ENCODE peak calls at places on chromosomes 5 and 9, in seven cellular contexts. N is breast epithelium, S is neural progenitor cell, K is MM.1S, Z is left ventricle myocardium inferior, W is tibial nerve, E is psoas muscle. B is an unnamed sample. For H3K27me3, the result is how much of the 10 kb centered on the place peaks cover.

GRCh38 chr9:69549310-69550202 is 122.6 kb downstream of the APBA1 start:
- DNase-seq in K (peak), N (no peak), Z (no peak), W (peak), E (no peak), S (peak), B (no peak)

GRCh38 chr5:161507591-161507990 is 38.9 kb downstream of the GABRB2 start:
- DNase-seq in S (no peak), E (no peak), Z (no peak), K (peak), W (no peak), N (no peak), B (no peak)

GRCh38 chr5:674630-675011 is 18.5 kb downstream of the TPPP start:
- DNase-seq in N (no peak), K (no peak), Z (no peak), W (no peak), E (no peak), S (no peak), B (no peak)

GRCh38 chr9:127311239-127311741 is 46.7 kb downstream of the GARNL3 start:
- DNase-seq in S (peak), K (no peak), Z (no peak), N (no peak), W (peak), E (no peak), B (no peak)

GRCh38 chr5:79886940-79887339 is 104.1 kb downstream of the MTX3 start:
- DNase-seq in Z (no peak), E (no peak), W (no peak), N (no peak), K (peak), S (no peak), B (no peak)

GRCh38 chr9:74770508-74771261 is 117.0 kb downstream of the TRPM6 start:
- DNase-seq in W (no peak), N (no peak), E (no peak), Z (no peak), K (peak), S (peak), B (peak)

GRCh38 chr9:21864505-21864904 is 62.1 kb downstream of the MTAP start:
- DNase-seq in Z (no peak), W (no peak), K (no peak), E (no peak), N (no peak), S (no peak), B (no peak)

GRCh38 chr9:89878687-89879086 is 273.9 kb downstream of the GADD45G start:
- DNase-seq in E (peak), N (peak), Z (peak), W (peak), K (no peak), S (no peak), B (no peak)

GRCh38 chr9:71748280-71748743 is 20.0 kb downstream of the CEMIP2 start:
- DNase-seq in Z (no peak), K (no peak), W (no peak), N (no peak), S (no peak), E (no peak), B (no peak)

GRCh38 chr9:132018957-132019405 is 60.7 kb downstream of the MED27 start:
- DNase-seq in N (no peak), E (no peak), K (no peak), Z (no peak), S (no peak), W (no peak), B (no peak)

GRCh38 chr5:18032744-18033143 is 398.5 kb downstream of the TAF11L14 start:
- DNase-seq in N (no peak), E (no peak), S (no peak), K (no peak), W (no peak), Z (no peak), B (no peak)
- H3K4me3 ChIP-seq in N (no peak), E (no peak), S (no peak), K (no peak), W (no peak), Z (no peak), B (no peak)

DNA sequence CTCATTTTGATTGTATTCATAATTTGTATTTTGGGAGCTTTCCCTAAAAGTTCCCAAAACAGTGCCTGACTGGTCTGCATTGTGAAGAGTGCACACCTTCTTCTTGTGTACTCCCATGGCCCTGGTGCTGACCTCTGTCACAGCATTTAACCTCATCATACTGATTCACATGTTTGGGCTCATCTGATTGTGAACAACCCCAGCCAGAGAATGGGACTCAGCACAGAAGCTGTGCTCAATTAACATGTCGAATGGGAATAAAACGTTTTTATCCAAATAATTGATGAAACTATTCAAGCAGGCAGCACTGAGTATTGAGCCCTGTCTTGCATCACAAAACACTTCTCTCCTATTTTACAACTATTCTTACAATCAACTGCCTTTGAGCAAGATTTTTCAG is 190.2 kb downstream of the PIK3R1 start:
- DNase-seq in S (no peak), N (no peak), K (no peak), W (no peak), Z (no peak), E (no peak), B (no peak)
- TF ChIP-seq CTCF in S (no peak), N (no peak), K (no peak), W (no peak), Z (no peak), E (no peak), B (no peak)

GRCh38 chr9:85427749-85428148 is 314.0 kb downstream of the AGTPBP1 start:
- DNase-seq in Z (no peak), W (no peak), K (no peak), N (no peak), S (no peak), E (no peak), B (no peak)
- H3K27me3 ChIP-seq in Z (under half), W (under half), K (under half), N (under half), S (under half), E (under half), B (under half)

GRCh38 chr9:77019810-77020437 is 469 bp downstream of the FOXB2 start:
- DNase-seq in W (no peak), S (peak), E (no peak), Z (no peak), K (no peak), N (no peak), B (no peak)

GRCh38 chr9:77017505-77017894 is 2.0 kb upstream of the FOXB2 start:
- DNase-seq in W (no peak), K (no peak), N (no peak), S (no peak), E (no peak), Z (no peak), B (no peak)

GRCh38 chr9:77020438-77021264 is 1.2 kb downstream of the FOXB2 start:
- DNase-seq in W (no peak), S (peak), K (no peak), N (no peak), Z (no peak), E (no peak), B (no peak)

GRCh38 chr9:77018058-77019009 is 1.1 kb upstream of the FOXB2 start:
- DNase-seq in Z (no peak), K (no peak), S (peak), N (no peak), E (no peak), W (no peak), B (no peak)

DNA sequence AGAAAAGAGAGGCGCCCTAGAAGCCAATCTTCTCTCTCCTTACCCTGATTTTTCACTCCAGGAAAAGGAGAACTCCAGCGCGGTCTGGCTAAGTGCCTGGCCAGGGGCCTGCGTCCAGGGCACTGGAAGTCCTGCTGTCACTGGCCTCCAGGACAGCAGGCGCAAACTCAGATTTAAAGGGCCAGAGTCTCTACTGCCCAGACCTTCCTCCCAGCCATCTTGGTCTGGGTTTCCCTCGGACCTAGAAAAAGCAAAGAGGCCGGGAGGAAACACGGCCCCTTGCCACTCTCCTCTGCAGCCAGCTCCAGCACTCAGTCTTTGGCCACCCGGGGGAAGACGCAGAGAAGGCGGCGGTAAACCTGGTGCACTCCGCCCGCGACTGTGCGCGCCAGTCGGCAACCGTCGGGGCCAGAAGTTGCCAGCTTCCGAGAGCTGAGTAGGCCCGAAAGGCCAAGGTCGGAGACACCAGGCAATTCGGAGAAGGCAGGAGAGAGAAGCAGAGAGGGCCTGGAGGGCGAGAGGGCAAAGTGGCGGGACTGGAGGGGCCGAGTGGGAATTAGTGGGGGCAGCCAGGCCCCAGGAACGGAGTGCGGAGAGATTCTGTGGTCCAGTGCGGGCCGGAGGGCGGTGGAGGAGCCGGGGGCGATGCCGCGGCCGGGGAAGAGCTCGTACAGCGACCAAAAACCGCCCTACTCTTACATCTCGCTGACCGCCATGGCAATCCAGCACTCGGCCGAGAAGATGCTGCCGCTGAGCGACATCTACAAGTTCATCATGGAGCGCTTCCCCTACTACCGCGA is at the start of gene FOXB2:
- DNase-seq in W (no peak), Z (no peak), N (no peak), E (no peak), K (no peak), S (peak), B (no peak)
- H3K4me3 ChIP-seq in W (peak), Z (peak), N (peak), E (peak), K (no peak), S (peak), B (no peak)

GRCh38 chr9:137671196-137671538 is 52.4 kb downstream of the EHMT1 start:
- DNase-seq in W (no peak), E (no peak), Z (no peak), N (no peak), S (no peak), K (no peak), B (no peak)
- TF ChIP-seq CTCF in W (no peak), E (no peak), Z (no peak), N (no peak), S (no peak), K (no peak), B (no peak)

GRCh38 chr9:37534412-37534811 is 41.8 kb downstream of the FBXO10 start:
- DNase-seq in W (no peak), E (no peak), S (peak), K (no peak), Z (no peak), N (no peak), B (no peak)
- H3K27me3 ChIP-seq in W (under half), E (under half), S (under half), K (under half), Z (under half), N (under half), B (under half)

GRCh38 chr9:133819923-133820322 is 81.8 kb upstream of the SARDH start:
- DNase-seq in S (no peak), N (no peak), Z (no peak), W (no peak), E (no peak), K (no peak), B (no peak)
- H3K4me3 ChIP-seq in S (no peak), N (no peak), Z (no peak), W (no peak), E (no peak), K (no peak), B (no peak)

GRCh38 chr9:34892886-34893285 is 65.2 kb upstream of the PHF24 start:
- DNase-seq in E (no peak), W (no peak), N (no peak), K (no peak), S (no peak), Z (no peak), B (no peak)

GRCh38 chr9:34891386-34891785 is 66.7 kb upstream of the PHF24 start:
- DNase-seq in K (no peak), S (no peak), N (no peak), W (no peak), E (no peak), Z (no peak), B (no peak)

GRCh38 chr9:34898846-34899245 is 59.2 kb upstream of the PHF24 start:
- DNase-seq in Z (no peak), K (no peak), S (no peak), N (no peak), W (no peak), E (no peak), B (no peak)

GRCh38 chr9:34899535-34900158 is 58.4 kb upstream of the PHF24 start:
- DNase-seq in W (peak), N (peak), Z (peak), K (peak), E (peak), S (peak), B (peak)

GRCh38 chr9:34896112-34896511 is 62.0 kb upstream of the PHF24 start:
- DNase-seq in Z (no peak), S (peak), K (no peak), W (no peak), N (no peak), E (no peak), B (no peak)
- TF ChIP-seq CTCF in Z (peak), S (peak), K (peak), W (no peak), N (no peak), E (no peak), B (peak)

GRCh38 chr9:36328798-36329411 is 70.7 kb upstream of the GNE start:
- DNase-seq in E (no peak), W (peak), K (peak), N (no peak), Z (no peak), S (peak), B (peak)
- H3K27me3 ChIP-seq in E (under half), W (under half), K (under half), N (under half), Z (under half), S (under half), B (under half)

GRCh38 chr5:107263387-107264003 is 407.2 kb downstream of the EFNA5 start:
- DNase-seq in S (no peak), K (peak), N (no peak), E (no peak), W (no peak), Z (no peak), B (no peak)
- H3K4me3 ChIP-seq in S (no peak), K (no peak), N (no peak), E (no peak), W (no peak), Z (no peak), B (no peak)